ENCODE peak calls at places on chromosomes 6 and 20, in four cellular contexts. G, X, H and U are unnamed samples.

GRCh38 chr6:27239258-27239657 is 8.2 kb upstream of the PRSS16 start:
- DNase-seq in X (no peak), G (no peak), H (no peak), U (no peak)

GRCh38 chr6:105137388-105137787 is 42.4 kb downstream of the POPDC3 start:
- DNase-seq in G (no peak), X (no peak), H (no peak), U (no peak)

GRCh38 chr20:16417001-16417400 is 156.2 kb downstream of the KIF16B start:
- DNase-seq in H (no peak), X (no peak), G (peak; percentile 74), U (no peak)

GRCh38 chr6:32444433-32444832 is 4.7 kb downstream of the HLA-DRA start:
- DNase-seq in G (no peak), H (no peak), X (no peak), U (no peak)

GRCh38 chr6:159118941-159119340 is 50.3 kb upstream of the FNDC1 start:
- DNase-seq in H (no peak), G (no peak), X (no peak), U (no peak)

GRCh38 chr6:164507197-164507957 is 802.0 kb downstream of the C6orf118 start:
- DNase-seq in X (no peak), G (no peak), H (peak; percentile 77), U (no peak)

GRCh38 chr6:122726649-122727048 is 52.9 kb upstream of the FABP7 start:
- DNase-seq in X (peak; percentile 28), H (no peak), G (peak; percentile 19), U (peak; percentile 31)

GRCh38 chr6:109008061-109008460 is 86.6 kb downstream of the SESN1 start:
- DNase-seq in X (no peak), H (no peak), G (no peak), U (no peak)

GRCh38 chr20:34925981-34926380 is 29.6 kb downstream of the GSS start:
- DNase-seq in X (no peak), H (no peak), G (no peak), U (no peak)

GRCh38 chr20:12982098-12982497 is 26.7 kb upstream of the SPTLC3 start:
- DNase-seq in X (no peak), H (no peak), G (no peak), U (no peak)

GRCh38 chr6:70216767-70217166 is 86.1 kb downstream of the COL9A1 start:
- DNase-seq in X (no peak), G (no peak), H (no peak), U (no peak)

GRCh38 chr6:170210651-170211403 is 80.1 kb downstream of the DLL1 start:
- DNase-seq in X (no peak), H (no peak), G (no peak), U (no peak)

GRCh38 chr20:13101276-13101675 is 92.5 kb downstream of the SPTLC3 start:
- DNase-seq in X (no peak), G (no peak), H (no peak), U (no peak)

GRCh38 chr6:122361314-122361979 is 38.0 kb upstream of the HSF2 start:
- DNase-seq in G (no peak), X (no peak), H (no peak), U (no peak)

GRCh38 chr6:217048-217659 is 75.1 kb upstream of the DUSP22 start:
- DNase-seq in G (peak; percentile 34), X (peak; percentile 75), H (peak; percentile 55), U (peak; percentile 40)

GRCh38 chr6:149264629-149265028 is 52.9 kb upstream of the TAB2 start:
- DNase-seq in G (peak; percentile 38), H (no peak), X (no peak), U (no peak)

GRCh38 chr6:79215233-79215824 is 19.2 kb downstream of the HMGN3 start:
- DNase-seq in X (no peak), H (no peak), G (peak; percentile 9), U (no peak)

GRCh38 chr6:139313784-139314545 is 22.2 kb upstream of the TXLNB start:
- DNase-seq in G (no peak), H (no peak), X (no peak), U (no peak)

GRCh38 chr20:2804921-2805681 is 4.7 kb upstream of the CPXM1 start:
- DNase-seq in H (no peak), G (no peak), X (no peak), U (no peak)

GRCh38 chr6:28922841-28923317 is 906 bp downstream of the TRIM27 start:
- DNase-seq in X (no peak), H (no peak), G (no peak), U (peak; percentile 20)

GRCh38 chr6:116444991-116445566 is 16.1 kb upstream of the CALHM6 start:
- DNase-seq in X (no peak), G (no peak), H (no peak), U (no peak)

GRCh38 chr6:71103150-71103549 is 146.3 kb upstream of the B3GAT2 start:
- DNase-seq in X (no peak), H (no peak), G (no peak), U (no peak)

GRCh38 chr6:130019796-130020105 is 1.4 kb downstream of the L3MBTL3 start:
- DNase-seq in H (no peak), G (no peak), X (peak; percentile 27), U (peak; percentile 30)

GRCh38 chr6:88376759-88377387 is 210.7 kb upstream of the CNR1 start:
- DNase-seq in H (no peak), X (no peak), G (no peak), U (no peak)

GRCh38 chr20:61930776-61931475 is 134.8 kb downstream of the TAF4 start:
- DNase-seq in G (no peak), H (no peak), X (no peak), U (no peak)

GRCh38 chr6:145964948-145965366 is 799 bp upstream of the SHPRH start:
- DNase-seq in X (peak; percentile 22), G (no peak), H (no peak), U (no peak)

GRCh38 chr20:4230185-4230584 is 214.8 kb upstream of the RNF24 start:
- DNase-seq in X (no peak), G (no peak), H (no peak), U (no peak)

GRCh38 chr6:83258517-83258916 is 65.4 kb downstream of the RWDD2A start:
- DNase-seq in H (no peak), G (no peak), X (no peak), U (no peak)

GRCh38 chr6:158660331-158660730 is 10.5 kb downstream of the SYTL3 start:
- DNase-seq in H (no peak), G (no peak), X (peak; percentile 71), U (peak; percentile 67)

GRCh38 chr6:16064687-16065086 is 64.2 kb upstream of the MYLIP start:
- DNase-seq in H (no peak), G (no peak), X (no peak), U (no peak)

GRCh38 chr20:17558154-17558940 is 11.5 kb upstream of the DSTN start:
- DNase-seq in H (no peak), X (peak; percentile 56), G (peak; percentile 83), U (peak; percentile 22)

GRCh38 chr6:446418-447366 is 55.1 kb downstream of the IRF4 start:
- DNase-seq in X (no peak), G (no peak), H (no peak), U (no peak)

GRCh38 chr6:15715060-15715459 is 52.2 kb upstream of the DTNBP1 start:
- DNase-seq in H (no peak), X (no peak), G (no peak), U (no peak)

GRCh38 chr6:145744619-145745018 is 9.3 kb upstream of the EPM2A start:
- DNase-seq in H (no peak), G (no peak), X (no peak), U (no peak)

GRCh38 chr20:13788167-13788834 is 3.5 kb downstream of the NDUFAF5 start:
- DNase-seq in X (peak; percentile 34), H (peak; percentile 21), G (peak; percentile 88), U (peak; percentile 54)

GRCh38 chr6:34359438-34360158 is 32.9 kb downstream of the NUDT3 start:
- DNase-seq in H (no peak), G (no peak), X (no peak), U (no peak)
- TF ChIP-seq TARDBP in H (no peak), G (no peak), X (no peak), U (no peak)

DNA sequence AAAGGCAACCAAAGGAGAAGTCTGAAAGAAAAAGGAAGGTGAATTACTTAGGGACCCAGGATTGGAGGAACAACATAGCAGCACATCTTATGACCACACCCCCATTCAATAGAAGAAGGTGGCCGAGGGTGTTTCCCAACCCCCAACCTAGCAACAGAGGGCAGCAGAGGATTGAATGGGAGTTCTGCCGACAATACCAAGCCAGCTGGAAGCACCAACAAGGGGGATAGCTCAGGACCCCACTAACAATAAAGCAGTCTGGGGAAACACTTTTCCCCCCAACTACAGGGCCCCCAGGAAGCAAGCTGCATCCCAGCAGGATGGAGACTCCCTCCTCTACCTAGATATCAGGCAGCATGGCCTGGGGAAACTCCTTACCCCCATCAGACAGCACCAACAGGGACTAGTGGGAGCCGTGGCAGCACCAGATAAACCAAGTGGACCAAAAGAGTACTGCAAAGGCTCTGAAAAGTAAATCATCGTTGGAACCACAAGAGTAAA is 67.7 kb downstream of the ZHX3 start:
- DNase-seq in X (peak; percentile 53), G (peak; percentile 55), H (no peak), U (peak; percentile 49)
- TF ChIP-seq TARDBP in X (no peak), G (no peak), H (no peak), U (no peak)

DNA sequence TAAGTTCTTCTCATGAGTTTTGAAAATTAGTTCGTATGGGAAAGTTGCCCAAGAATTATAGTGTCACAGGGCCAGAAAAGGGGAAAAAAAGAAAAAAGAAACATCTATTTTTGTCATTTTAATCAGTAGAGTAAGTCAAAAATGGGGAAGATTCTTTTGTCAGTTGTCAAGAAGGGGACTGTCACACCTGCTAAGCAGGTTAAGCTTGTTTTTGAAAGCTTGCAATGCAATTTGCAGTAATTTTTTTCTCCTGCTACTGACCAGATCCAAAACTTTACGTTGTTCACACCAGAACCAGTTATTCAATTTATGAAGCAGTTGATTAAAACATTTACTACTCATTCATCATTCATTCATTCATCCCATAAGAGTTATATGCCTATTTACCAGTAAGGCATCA is 171.4 kb downstream of the SOX4 start:
- DNase-seq in X (no peak), H (no peak), G (no peak), U (no peak)
- TF ChIP-seq TARDBP in X (no peak), H (no peak), G (no peak), U (no peak)

GRCh38 chr6:36917541-36918193 is 31.9 kb downstream of the C6orf89 start:
- DNase-seq in H (no peak), G (no peak), X (no peak), U (no peak)
- TF ChIP-seq TARDBP in H (no peak), G (no peak), X (no peak), U (no peak)

DNA sequence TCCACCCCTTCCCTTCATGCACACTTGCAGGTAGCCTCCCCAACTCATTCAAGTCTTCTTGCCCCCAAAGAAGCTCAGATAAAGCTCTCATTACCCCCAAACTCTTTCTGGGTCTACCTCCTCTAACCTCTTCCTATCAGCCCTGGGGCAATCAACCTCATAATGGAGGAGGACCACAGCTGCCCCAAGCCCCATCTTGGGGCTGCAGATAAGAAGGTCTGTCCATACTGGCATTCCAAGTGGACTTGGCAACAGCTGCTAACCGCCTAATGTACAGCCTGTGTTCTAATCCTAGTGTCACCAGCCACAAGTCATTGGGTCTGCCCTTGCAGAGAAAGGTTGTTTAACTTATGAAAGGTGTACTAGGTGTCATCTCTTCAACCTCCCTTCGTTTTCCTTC is 107.4 kb upstream of the ADGRF1 start:
- DNase-seq in H (no peak), G (no peak), X (no peak), U (no peak)
- TF ChIP-seq TARDBP in H (no peak), G (no peak), X (no peak), U (no peak)